ENCODE peak calls at places on chromosomes 12 and 14, in nine cellular contexts. One of them, this sample, is unnamed.

GRCh38 chr12:121084229-121084628 is 45.2 kb upstream of the OASL start:
- DNase-seq in IMR-90: no peak
- DNase-seq in ascending aorta: no peak
- DNase-seq in cardiac fibroblast: no peak
- DNase-seq in heart left ventricle: no peak
- DNase-seq in uterus: no peak
- DNase-seq in HL-60: no peak
- DNase-seq in hepatocyte: no peak
- DNase-seq in GM12865: no peak
- DNase-seq in this sample: no peak

GRCh38 chr14:66003082-66003740 is 483.0 kb upstream of the CCDC196 start:
- DNase-seq in IMR-90: no peak
- DNase-seq in ascending aorta: no peak
- DNase-seq in cardiac fibroblast: no peak
- DNase-seq in heart left ventricle: no peak
- DNase-seq in uterus: no peak
- DNase-seq in HL-60: no peak
- DNase-seq in hepatocyte: no peak
- DNase-seq in GM12865: no peak
- DNase-seq in this sample: no peak

GRCh38 chr14:55129086-55129427 is at the start of gene LGALS3:
- DNase-seq in IMR-90: peak
- DNase-seq in ascending aorta: no peak
- DNase-seq in cardiac fibroblast: peak
- DNase-seq in heart left ventricle: peak
- DNase-seq in uterus: peak
- DNase-seq in HL-60: no peak
- DNase-seq in hepatocyte: peak
- DNase-seq in GM12865: peak
- DNase-seq in this sample: peak

GRCh38 chr14:72049462-72049861 is 117.2 kb downstream of the RGS6 start:
- DNase-seq in IMR-90: no peak
- DNase-seq in ascending aorta: no peak
- DNase-seq in cardiac fibroblast: no peak
- DNase-seq in heart left ventricle: no peak
- DNase-seq in uterus: no peak
- DNase-seq in HL-60: no peak
- DNase-seq in hepatocyte: no peak
- DNase-seq in GM12865: peak
- DNase-seq in this sample: no peak

GRCh38 chr14:61642246-61642982 is 52.9 kb upstream of the HIF1A start:
- DNase-seq in IMR-90: peak
- DNase-seq in ascending aorta: no peak
- DNase-seq in cardiac fibroblast: peak
- DNase-seq in heart left ventricle: no peak
- DNase-seq in uterus: no peak
- DNase-seq in HL-60: no peak
- DNase-seq in hepatocyte: no peak
- DNase-seq in GM12865: no peak
- DNase-seq in this sample: peak

GRCh38 chr12:8556748-8557147 is 16.0 kb upstream of the CLEC4E start:
- DNase-seq in IMR-90: no peak
- DNase-seq in ascending aorta: no peak
- DNase-seq in cardiac fibroblast: no peak
- DNase-seq in heart left ventricle: no peak
- DNase-seq in uterus: no peak
- DNase-seq in HL-60: no peak
- DNase-seq in hepatocyte: no peak
- DNase-seq in GM12865: no peak
- DNase-seq in this sample: no peak

GRCh38 chr12:69330475-69331473 is 17.4 kb upstream of the LYZ start:
- DNase-seq in IMR-90: peak
- DNase-seq in ascending aorta: no peak
- DNase-seq in cardiac fibroblast: peak
- DNase-seq in heart left ventricle: peak
- DNase-seq in uterus: no peak
- DNase-seq in HL-60: no peak
- DNase-seq in hepatocyte: peak
- DNase-seq in GM12865: peak
- DNase-seq in this sample: no peak

GRCh38 chr14:35879141-35879648 is 53.1 kb downstream of the BRMS1L start:
- DNase-seq in IMR-90: peak
- DNase-seq in ascending aorta: no peak
- DNase-seq in cardiac fibroblast: peak
- DNase-seq in heart left ventricle: no peak
- DNase-seq in uterus: no peak
- DNase-seq in HL-60: peak
- DNase-seq in hepatocyte: no peak
- DNase-seq in GM12865: no peak
- DNase-seq in this sample: peak

GRCh38 chr12:111841236-111841749 is 735 bp upstream of the MAPKAPK5 start:
- DNase-seq in IMR-90: no peak
- DNase-seq in ascending aorta: no peak
- DNase-seq in cardiac fibroblast: peak
- DNase-seq in heart left ventricle: no peak
- DNase-seq in uterus: no peak
- DNase-seq in HL-60: no peak
- DNase-seq in hepatocyte: no peak
- DNase-seq in GM12865: no peak
- DNase-seq in this sample: peak

GRCh38 chr14:105709281-105710118 is 183.1 kb downstream of the TMEM121 start:
- DNase-seq in IMR-90: no peak
- DNase-seq in ascending aorta: no peak
- DNase-seq in cardiac fibroblast: no peak
- DNase-seq in heart left ventricle: no peak
- DNase-seq in uterus: no peak
- DNase-seq in HL-60: no peak
- DNase-seq in hepatocyte: no peak
- DNase-seq in GM12865: no peak
- DNase-seq in this sample: no peak

GRCh38 chr12:20314325-20314724 is 54.0 kb upstream of the PDE3A start:
- DNase-seq in IMR-90: peak
- DNase-seq in ascending aorta: no peak
- DNase-seq in cardiac fibroblast: peak
- DNase-seq in heart left ventricle: no peak
- DNase-seq in uterus: no peak
- DNase-seq in HL-60: no peak
- DNase-seq in hepatocyte: no peak
- DNase-seq in GM12865: no peak
- DNase-seq in this sample: peak

GRCh38 chr12:47312147-47312546 is 232.4 kb upstream of the AMIGO2 start:
- DNase-seq in IMR-90: no peak
- DNase-seq in ascending aorta: no peak
- DNase-seq in cardiac fibroblast: no peak
- DNase-seq in heart left ventricle: no peak
- DNase-seq in uterus: no peak
- DNase-seq in HL-60: no peak
- DNase-seq in hepatocyte: no peak
- DNase-seq in GM12865: no peak
- DNase-seq in this sample: no peak

GRCh38 chr12:51391047-51391837 is at the start of gene GALNT6:
- DNase-seq in IMR-90: no peak
- DNase-seq in ascending aorta: no peak
- DNase-seq in cardiac fibroblast: no peak
- DNase-seq in heart left ventricle: peak
- DNase-seq in uterus: no peak
- DNase-seq in HL-60: peak
- DNase-seq in hepatocyte: peak
- DNase-seq in GM12865: peak
- DNase-seq in this sample: no peak

GRCh38 chr12:122887817-122888212 is 8.1 kb downstream of the VPS37B start:
- DNase-seq in IMR-90: no peak
- DNase-seq in ascending aorta: no peak
- DNase-seq in cardiac fibroblast: no peak
- DNase-seq in heart left ventricle: no peak
- DNase-seq in uterus: no peak
- DNase-seq in HL-60: no peak
- DNase-seq in hepatocyte: no peak
- DNase-seq in GM12865: no peak
- DNase-seq in this sample: no peak
- H3K4me3 ChIP-seq in IMR-90: no peak
- H3K4me3 ChIP-seq in ascending aorta: no peak
- H3K4me3 ChIP-seq in cardiac fibroblast: no peak
- H3K4me3 ChIP-seq in heart left ventricle: peak
- H3K4me3 ChIP-seq in uterus: no peak
- H3K4me3 ChIP-seq in HL-60: peak
- H3K4me3 ChIP-seq in hepatocyte: no peak
- H3K4me3 ChIP-seq in GM12865: peak
- H3K4me3 ChIP-seq in this sample: no peak

DNA sequence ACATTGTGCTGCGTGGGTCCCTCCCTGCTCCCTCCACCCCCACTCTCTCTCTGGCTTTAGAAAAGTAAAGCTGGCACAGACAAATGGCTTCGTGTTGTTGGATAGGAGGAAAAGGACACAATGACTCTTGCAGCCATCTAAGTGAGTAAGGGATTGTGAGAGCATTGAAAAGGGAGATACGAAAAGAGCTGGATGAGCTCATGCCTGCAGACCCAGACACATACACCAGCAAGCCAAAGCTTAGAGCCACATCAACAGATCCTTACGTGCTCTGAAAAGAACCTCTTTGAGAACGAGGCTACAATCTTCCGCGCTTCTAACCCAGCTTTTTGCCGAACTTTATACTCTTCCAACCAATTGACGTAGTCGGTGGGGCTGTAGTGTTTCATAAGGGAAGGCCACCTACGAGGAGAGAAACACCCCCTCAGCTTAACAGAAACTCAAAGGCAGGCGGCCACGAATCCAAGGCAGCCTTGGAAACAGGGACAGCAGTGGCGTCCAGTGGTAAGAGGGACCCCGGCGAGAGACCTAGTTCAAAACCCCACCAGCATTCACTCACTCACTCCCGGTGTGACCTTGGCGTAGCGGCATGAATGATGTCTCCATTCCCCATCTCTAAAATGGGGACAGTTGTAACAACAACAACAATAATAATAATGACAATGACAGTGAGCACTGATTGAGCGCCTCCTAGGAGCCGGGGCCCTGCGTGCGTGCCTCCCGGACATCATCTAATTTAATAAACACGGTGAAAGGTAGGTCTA is 1.1 kb downstream of the FBXO21 start:
- DNase-seq in IMR-90: peak
- DNase-seq in ascending aorta: no peak
- DNase-seq in cardiac fibroblast: peak
- DNase-seq in heart left ventricle: no peak
- DNase-seq in uterus: peak
- DNase-seq in HL-60: no peak
- DNase-seq in hepatocyte: peak
- DNase-seq in GM12865: no peak
- DNase-seq in this sample: peak
- TF ChIP-seq CTCF in IMR-90: no peak
- TF ChIP-seq CTCF in ascending aorta: no peak
- TF ChIP-seq CTCF in cardiac fibroblast: no peak
- TF ChIP-seq CTCF in heart left ventricle: no peak
- TF ChIP-seq CTCF in uterus: no peak
- TF ChIP-seq CTCF in HL-60: no peak
- TF ChIP-seq CTCF in hepatocyte: no peak
- TF ChIP-seq CTCF in GM12865: no peak
- TF ChIP-seq CTCF in this sample: no peak

DNA sequence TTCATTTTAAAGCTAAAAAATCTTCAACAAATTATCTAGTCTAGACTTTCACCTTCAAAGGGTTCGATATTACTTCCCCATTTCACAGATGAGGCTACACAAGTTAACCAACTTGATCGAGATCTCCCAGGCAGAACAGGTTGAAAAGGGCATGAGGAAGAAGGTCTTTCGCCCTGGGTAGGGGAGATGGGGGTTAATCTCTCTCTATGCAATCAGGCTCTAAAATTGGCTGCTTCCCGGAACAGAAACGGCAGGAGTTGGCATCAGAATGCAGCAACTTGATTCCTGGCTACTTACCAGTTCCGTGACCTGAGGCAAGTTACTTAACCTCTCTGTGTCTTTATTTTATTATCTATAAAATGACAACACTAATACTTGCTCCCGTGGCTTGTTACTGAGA is 2.4 kb upstream of the CISTR start:
- DNase-seq in IMR-90: no peak
- DNase-seq in ascending aorta: no peak
- DNase-seq in cardiac fibroblast: no peak
- DNase-seq in heart left ventricle: no peak
- DNase-seq in uterus: no peak
- DNase-seq in HL-60: no peak
- DNase-seq in hepatocyte: no peak
- DNase-seq in GM12865: no peak
- DNase-seq in this sample: no peak
- H3K4me3 ChIP-seq in IMR-90: no peak
- H3K4me3 ChIP-seq in ascending aorta: no peak
- H3K4me3 ChIP-seq in cardiac fibroblast: no peak
- H3K4me3 ChIP-seq in heart left ventricle: no peak
- H3K4me3 ChIP-seq in uterus: no peak
- H3K4me3 ChIP-seq in HL-60: no peak
- H3K4me3 ChIP-seq in hepatocyte: no peak
- H3K4me3 ChIP-seq in GM12865: no peak
- H3K4me3 ChIP-seq in this sample: no peak

DNA sequence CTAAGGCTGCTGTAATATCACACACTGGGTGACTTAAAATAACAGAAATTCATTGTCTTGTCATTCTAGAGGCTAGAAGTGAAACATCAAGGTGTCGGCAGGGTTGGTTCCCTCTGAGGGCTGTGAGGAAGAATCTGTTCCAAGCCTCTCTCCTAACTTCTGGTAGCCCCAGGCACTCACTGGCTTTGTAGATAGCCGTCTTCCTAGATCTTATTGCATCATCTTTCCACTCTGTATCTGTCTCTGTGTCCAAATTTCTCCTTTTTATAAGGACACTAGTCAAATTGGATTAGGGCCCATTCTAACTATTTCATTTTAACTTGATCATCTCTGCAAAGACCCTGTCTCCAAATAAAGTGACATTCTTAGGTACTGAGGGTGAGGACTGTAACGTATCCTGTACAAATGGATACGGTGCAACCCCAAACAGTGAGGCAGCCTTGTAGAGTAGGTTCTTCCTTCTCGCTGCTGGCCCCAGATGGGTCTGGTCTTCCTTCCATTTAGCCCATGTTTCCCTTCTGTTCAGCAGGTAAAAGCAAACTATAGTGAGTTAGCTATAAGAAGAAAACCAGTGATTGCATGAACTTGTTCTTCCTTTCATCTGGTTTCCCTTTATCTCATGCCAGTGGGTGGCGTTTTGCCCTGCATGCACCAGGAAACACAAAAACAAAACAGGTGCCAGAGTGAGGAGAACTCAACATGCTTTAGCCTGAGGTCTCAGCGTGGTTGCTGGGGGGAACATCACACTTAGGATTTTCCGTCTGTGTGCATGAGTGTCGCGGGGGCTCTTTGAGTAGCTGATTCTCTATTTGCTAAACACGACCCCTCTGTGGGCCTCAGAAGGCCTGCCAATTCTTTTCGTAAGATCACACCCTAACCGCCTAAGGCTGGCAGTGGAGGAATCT is 19.5 kb downstream of the TTC9 start:
- DNase-seq in IMR-90: no peak
- DNase-seq in ascending aorta: no peak
- DNase-seq in cardiac fibroblast: no peak
- DNase-seq in heart left ventricle: no peak
- DNase-seq in uterus: no peak
- DNase-seq in HL-60: peak
- DNase-seq in hepatocyte: no peak
- DNase-seq in GM12865: peak
- DNase-seq in this sample: no peak
- TF ChIP-seq CTCF in IMR-90: no peak
- TF ChIP-seq CTCF in ascending aorta: no peak
- TF ChIP-seq CTCF in cardiac fibroblast: no peak
- TF ChIP-seq CTCF in heart left ventricle: no peak
- TF ChIP-seq CTCF in uterus: no peak
- TF ChIP-seq CTCF in HL-60: no peak
- TF ChIP-seq CTCF in hepatocyte: no peak
- TF ChIP-seq CTCF in GM12865: peak
- TF ChIP-seq CTCF in this sample: no peak

GRCh38 chr14:69850086-69850735 is 29.0 kb upstream of the SMOC1 start:
- DNase-seq in IMR-90: no peak
- DNase-seq in ascending aorta: no peak
- DNase-seq in cardiac fibroblast: no peak
- DNase-seq in heart left ventricle: no peak
- DNase-seq in uterus: no peak
- DNase-seq in HL-60: no peak
- DNase-seq in hepatocyte: peak
- DNase-seq in GM12865: no peak
- DNase-seq in this sample: no peak
- H3K4me3 ChIP-seq in IMR-90: no peak
- H3K4me3 ChIP-seq in ascending aorta: no peak
- H3K4me3 ChIP-seq in cardiac fibroblast: no peak
- H3K4me3 ChIP-seq in heart left ventricle: no peak
- H3K4me3 ChIP-seq in uterus: no peak
- H3K4me3 ChIP-seq in HL-60: no peak
- H3K4me3 ChIP-seq in hepatocyte: no peak
- H3K4me3 ChIP-seq in GM12865: no peak
- H3K4me3 ChIP-seq in this sample: no peak